ENCODE peak calls at places on chromosomes 13 and 19, in seven cellular contexts. A, L, U, G, S, W and X are unnamed samples.

GRCh38 chr19:51735759-51736449 is 12.1 kb upstream of the HAS1 start:
- DNase-seq in A (no peak), L (no peak), U (peak; percentile 3), G (peak; percentile 92), S (no peak), W (peak; percentile 15), X (no peak)

GRCh38 chr13:45048890-45049407 is 59.6 kb downstream of the GPALPP1 start:
- DNase-seq in A (no peak), L (peak; percentile 29), U (no peak), G (no peak), S (no peak), W (no peak), X (no peak)

GRCh38 chr13:90015565-90016507 is 1331.7 kb upstream of the MIR17HG start:
- DNase-seq in A (no peak), L (no peak), U (no peak), G (no peak), S (no peak), W (no peak), X (no peak)

GRCh38 chr19:827710-828321 is at the start of gene AZU1:
- DNase-seq in A (no peak), L (no peak), U (no peak), G (peak; percentile 90), S (no peak), W (no peak), X (no peak)

GRCh38 chr13:75902166-75903104 is 266.3 kb downstream of the LMO7 start:
- DNase-seq in A (no peak), L (no peak), U (no peak), G (no peak), S (no peak), W (no peak), X (no peak)

GRCh38 chr13:42574435-42575311 is 721 bp downstream of the TNFSF11 start:
- DNase-seq in A (no peak), L (peak; percentile 72), U (no peak), G (no peak), S (no peak), W (no peak), X (no peak)

GRCh38 chr19:10173527-10173926 is 21.2 kb downstream of the DNMT1 start:
- DNase-seq in A (no peak), L (no peak), U (no peak), G (no peak), S (no peak), W (peak; percentile 60), X (no peak)

GRCh38 chr13:72149701-72150100 is 282.7 kb upstream of the DACH1 start:
- DNase-seq in A (no peak), L (no peak), U (no peak), G (no peak), S (no peak), W (no peak), X (no peak)

GRCh38 chr19:1571358-1571757 is 3.2 kb upstream of the MEX3D start:
- DNase-seq in A (no peak), L (no peak), U (no peak), G (no peak), S (no peak), W (no peak), X (no peak)

GRCh38 chr13:83352391-83352790 is 529.9 kb downstream of the SLITRK1 start:
- DNase-seq in A (no peak), L (no peak), U (no peak), G (no peak), S (no peak), W (peak; percentile 26), X (no peak)

GRCh38 chr19:47865166-47865565 is 6.1 kb downstream of the TPRX2 start:
- DNase-seq in A (no peak), L (no peak), U (no peak), G (no peak), S (no peak), W (no peak), X (no peak)

GRCh38 chr19:45746866-45747265 is 13.6 kb downstream of the MEIOSIN start:
- DNase-seq in A (no peak), L (no peak), U (no peak), G (no peak), S (no peak), W (peak; percentile 68), X (no peak)

GRCh38 chr13:27338816-27339215 is 68.2 kb downstream of the RASL11A start:
- DNase-seq in A (no peak), L (no peak), U (no peak), G (no peak), S (no peak), W (peak; percentile 23), X (peak; percentile 58)

GRCh38 chr19:7550987-7551761 is 15.7 kb downstream of the PNPLA6 start:
- DNase-seq in A (no peak), L (no peak), U (peak; percentile 8), G (no peak), S (no peak), W (peak; percentile 41), X (peak; percentile 28)

GRCh38 chr19:17950310-17951150 is 16.4 kb upstream of the KCNN1 start:
- DNase-seq in A (peak; percentile 87), L (peak; percentile 51), U (no peak), G (no peak), S (no peak), W (no peak), X (no peak)

GRCh38 chr13:112172017-112172416 is 105.1 kb downstream of the SOX1 start:
- DNase-seq in A (peak; percentile 37), L (no peak), U (no peak), G (no peak), S (no peak), W (no peak), X (no peak)

GRCh38 chr19:15869109-15869555 is 28.7 kb downstream of the CYP4F2 start:
- DNase-seq in A (no peak), L (no peak), U (no peak), G (peak; percentile 97), S (peak; percentile 43), W (peak; percentile 12), X (peak; percentile 59)

GRCh38 chr13:79485451-79485850 is 4.5 kb downstream of the NDFIP2 start:
- DNase-seq in A (no peak), L (no peak), U (no peak), G (no peak), S (no peak), W (no peak), X (no peak)

GRCh38 chr19:31126236-31126635 is 223.0 kb downstream of the TSHZ3 start:
- DNase-seq in A (no peak), L (no peak), U (no peak), G (no peak), S (no peak), W (peak; percentile 43), X (no peak)

GRCh38 chr19:36081385-36081784 is 26.7 kb downstream of the WDR62 start:
- DNase-seq in A (no peak), L (no peak), U (peak; percentile 22), G (no peak), S (no peak), W (no peak), X (no peak)

GRCh38 chr13:99459101-99459500 is 42.2 kb upstream of the TM9SF2 start:
- DNase-seq in A (no peak), L (no peak), U (no peak), G (no peak), S (no peak), W (no peak), X (no peak)

GRCh38 chr19:2221250-2221831 is 14.8 kb downstream of the PLEKHJ1 start:
- DNase-seq in A (no peak), L (no peak), U (no peak), G (no peak), S (no peak), W (peak; percentile 11), X (no peak)

GRCh38 chr19:33388817-33389573 is 15.5 kb downstream of the CEBPG start:
- DNase-seq in A (peak; percentile 86), L (no peak), U (no peak), G (no peak), S (no peak), W (no peak), X (no peak)

GRCh38 chr19:1259206-1259872 is 9.8 kb upstream of the CIRBP start:
- DNase-seq in A (peak; percentile 96), L (peak; percentile 77), U (no peak), G (peak; percentile 76), S (peak; percentile 65), W (peak; percentile 83), X (peak; percentile 72)

GRCh38 chr13:114140131-114140908 is 7.9 kb upstream of the RASA3 start:
- DNase-seq in A (no peak), L (no peak), U (no peak), G (no peak), S (no peak), W (no peak), X (no peak)

GRCh38 chr13:95607363-95607762 is 37.1 kb downstream of the DZIP1 start:
- DNase-seq in A (no peak), L (no peak), U (no peak), G (no peak), S (peak; percentile 36), W (peak; percentile 59), X (peak; percentile 57)

GRCh38 chr13:93861818-93862217 is 617.7 kb downstream of the DCT start:
- DNase-seq in A (no peak), L (no peak), U (no peak), G (no peak), S (no peak), W (peak; percentile 68), X (no peak)

GRCh38 chr19:16066611-16067104 is 9.6 kb upstream of the TPM4 start:
- DNase-seq in A (peak; percentile 85), L (no peak), U (no peak), G (peak; percentile 82), S (peak; percentile 55), W (peak; percentile 82), X (peak; percentile 84)

GRCh38 chr13:97600438-97601080 is 166.6 kb downstream of the RAP2A start:
- DNase-seq in A (no peak), L (no peak), U (no peak), G (no peak), S (peak; percentile 16), W (peak; percentile 57), X (peak; percentile 34)

GRCh38 chr13:49409008-49409407 is 34.9 kb downstream of the CAB39L start:
- DNase-seq in A (no peak), L (no peak), U (no peak), G (no peak), S (no peak), W (no peak), X (no peak)

GRCh38 chr19:48634036-48634342 is 3.2 kb downstream of the DBP start:
- DNase-seq in A (no peak), L (no peak), U (no peak), G (no peak), S (no peak), W (no peak), X (no peak)

GRCh38 chr13:101811881-101812280 is 359.4 kb downstream of the ITGBL1 start:
- DNase-seq in A (no peak), L (no peak), U (no peak), G (no peak), S (no peak), W (no peak), X (no peak)

GRCh38 chr19:15251749-15252397 is 19.6 kb upstream of the EPHX3 start:
- DNase-seq in A (peak; percentile 94), L (no peak), U (no peak), G (no peak), S (no peak), W (peak; percentile 99), X (peak; percentile 23)